ENCODE peak calls at places on chromosomes 12 and 14, in seven cellular contexts. L, K, Y, N, U, R and P are unnamed samples.

GRCh38 chr14:92528486-92529100 is 15.0 kb downstream of the RIN3 start:
- DNase-seq in L (no peak), K (no peak), Y (no peak), N (no peak), U (no peak), R (no peak), P (no peak)

GRCh38 chr12:80877706-80878384 is 59.9 kb downstream of the LIN7A start:
- DNase-seq in L (no peak), K (no peak), Y (no peak), N (no peak), U (no peak), R (peak; percentile 18), P (peak; percentile 36)

GRCh38 chr14:53032161-53032803 is 81.4 kb upstream of the FERMT2 start:
- DNase-seq in L (no peak), K (peak; percentile 34), Y (no peak), N (peak; percentile 71), U (peak; percentile 83), R (peak; percentile 59), P (no peak)

GRCh38 chr14:84098261-84098660 is 1431.7 kb upstream of the FLRT2 start:
- DNase-seq in L (no peak), K (no peak), Y (no peak), N (no peak), U (no peak), R (no peak), P (no peak)

GRCh38 chr14:89826581-89826980 is 127.9 kb downstream of the EFCAB11 start:
- DNase-seq in L (no peak), K (no peak), Y (no peak), N (no peak), U (no peak), R (no peak), P (no peak)

GRCh38 chr12:130098301-130099005 is 63.8 kb upstream of the FZD10 start:
- DNase-seq in L (no peak), K (no peak), Y (no peak), N (no peak), U (no peak), R (no peak), P (no peak)

GRCh38 chr14:95058491-95058890 is 98.8 kb downstream of the DICER1 start:
- DNase-seq in L (no peak), K (no peak), Y (no peak), N (no peak), U (no peak), R (no peak), P (no peak)

GRCh38 chr14:93759781-93760307 is 28.4 kb downstream of the PRIMA1 start:
- DNase-seq in L (no peak), K (no peak), Y (no peak), N (no peak), U (no peak), R (peak; percentile 88), P (peak; percentile 33)

GRCh38 chr12:59937148-59937547 is 341.3 kb downstream of the SLC16A7 start:
- DNase-seq in L (no peak), K (no peak), Y (no peak), N (no peak), U (no peak), R (peak; percentile 8), P (no peak)

GRCh38 chr12:76942276-76942675 is 63.5 kb upstream of the CSRP2 start:
- DNase-seq in L (no peak), K (no peak), Y (no peak), N (no peak), U (peak; percentile 73), R (no peak), P (no peak)

GRCh38 chr14:49464885-49465284 is 121.3 kb downstream of the RPS29 start:
- DNase-seq in L (no peak), K (peak; percentile 72), Y (no peak), N (peak; percentile 14), U (no peak), R (peak; percentile 9), P (no peak)

GRCh38 chr12:52130695-52131094 is 51.2 kb downstream of the SMIM41 start:
- DNase-seq in L (no peak), K (no peak), Y (no peak), N (no peak), U (no peak), R (no peak), P (no peak)

GRCh38 chr12:95955549-95956159 is 12.5 kb downstream of the AMDHD1 start:
- DNase-seq in L (no peak), K (peak; percentile 19), Y (no peak), N (no peak), U (no peak), R (no peak), P (no peak)

GRCh38 chr14:77133718-77134338 is 7.8 kb downstream of the ZDHHC22 start:
- DNase-seq in L (no peak), K (peak; percentile 95), Y (peak; percentile 79), N (peak; percentile 72), U (no peak), R (peak; percentile 90), P (no peak)

GRCh38 chr12:17588968-17589367 is 501.0 kb downstream of the RERGL start:
- DNase-seq in L (no peak), K (peak; percentile 73), Y (peak; percentile 55), N (peak; percentile 47), U (no peak), R (peak; percentile 52), P (no peak)

GRCh38 chr14:90573385-90574105 is 176.7 kb downstream of the CALM1 start:
- DNase-seq in L (no peak), K (no peak), Y (no peak), N (no peak), U (no peak), R (peak; percentile 79), P (no peak)

GRCh38 chr12:58489394-58489793 is 430.9 kb downstream of the LRIG3 start:
- DNase-seq in L (no peak), K (no peak), Y (no peak), N (no peak), U (no peak), R (no peak), P (no peak)

GRCh38 chr12:132259364-132259871 is 70.0 kb downstream of the GALNT9 start:
- DNase-seq in L (no peak), K (no peak), Y (no peak), N (no peak), U (no peak), R (no peak), P (no peak)

GRCh38 chr14:73457050-73457934 is 1.1 kb downstream of the NUMB start:
- DNase-seq in L (no peak), K (peak; percentile 55), Y (no peak), N (peak; percentile 61), U (no peak), R (peak; percentile 58), P (no peak)

GRCh38 chr14:45742187-45742586 is 489.2 kb upstream of the MIS18BP1 start:
- DNase-seq in L (no peak), K (no peak), Y (no peak), N (no peak), U (no peak), R (no peak), P (no peak)

GRCh38 chr14:77240336-77240915 is 30.6 kb downstream of the NGB start:
- DNase-seq in L (no peak), K (no peak), Y (no peak), N (no peak), U (no peak), R (no peak), P (no peak)

GRCh38 chr14:101248840-101249675 is 312.2 kb upstream of the DIO3 start:
- DNase-seq in L (no peak), K (no peak), Y (no peak), N (no peak), U (no peak), R (no peak), P (no peak)